ENCODE peak calls at places on chromosomes 1 and 21, in six cellular contexts. L is NCI-H1930, X is choroid plexus epithelial cell, D is GM10248, J is EH, B is Ammon's horn. Z is an unnamed sample.

GRCh38 chr1:211036701-211037494 is 97.0 kb downstream of the KCNH1 start:
- DNase-seq in L (no peak), X (peak), D (no peak), J (peak), B (peak), Z (no peak)

GRCh38 chr1:26748351-26748750 is 39.4 kb upstream of the PIGV start:
- DNase-seq in L (no peak), X (no peak), D (no peak), J (no peak), B (no peak), Z (no peak)

GRCh38 chr21:42651515-42652401 is 1.7 kb upstream of the PDE9A start:
- DNase-seq in L (no peak), X (no peak), D (no peak), J (no peak), B (peak), Z (no peak)

GRCh38 chr1:184597652-184598357 is 156.9 kb downstream of the EDEM3 start:
- DNase-seq in L (no peak), X (peak), D (no peak), J (peak), B (no peak), Z (no peak)

GRCh38 chr21:45393021-45393420 is 11.9 kb upstream of the COL18A1 start:
- DNase-seq in L (no peak), X (no peak), D (no peak), J (no peak), B (no peak), Z (no peak)

GRCh38 chr1:27147842-27148518 is 6.9 kb downstream of the SLC9A1 start:
- DNase-seq in L (no peak), X (no peak), D (no peak), J (no peak), B (no peak), Z (no peak)

GRCh38 chr1:177142791-177143382 is 21.6 kb downstream of the ASTN1 start:
- DNase-seq in L (no peak), X (no peak), D (no peak), J (no peak), B (no peak), Z (no peak)

GRCh38 chr1:89578151-89578550 is 53.5 kb downstream of the LRRC8B start:
- DNase-seq in L (no peak), X (peak), D (no peak), J (no peak), B (no peak), Z (no peak)

GRCh38 chr1:94022471-94023189 is 98.3 kb downstream of the ABCA4 start:
- DNase-seq in L (no peak), X (peak), D (no peak), J (peak), B (no peak), Z (no peak)

GRCh38 chr1:200452850-200453543 is 43.2 kb upstream of the ZNF281 start:
- DNase-seq in L (no peak), X (no peak), D (no peak), J (no peak), B (no peak), Z (no peak)

GRCh38 chr1:90201467-90202358 is 206.8 kb downstream of the ZNF326 start:
- DNase-seq in L (no peak), X (peak), D (no peak), J (peak), B (no peak), Z (no peak)

GRCh38 chr1:65425697-65426096 is 5.2 kb downstream of the LEPR start:
- DNase-seq in L (no peak), X (peak), D (no peak), J (peak), B (no peak), Z (no peak)

GRCh38 chr1:14142397-14143095 is 442.6 kb downstream of the PRDM2 start:
- DNase-seq in L (no peak), X (peak), D (no peak), J (no peak), B (peak), Z (no peak)

GRCh38 chr21:46325073-46325912 is 1.3 kb downstream of the PCNT start:
- DNase-seq in L (peak), X (peak), D (peak), J (peak), B (peak), Z (no peak)

GRCh38 chr21:37742532-37742931 is 173.7 kb downstream of the KCNJ6 start:
- DNase-seq in L (no peak), X (peak), D (no peak), J (peak), B (no peak), Z (no peak)

GRCh38 chr1:30777060-30777905 is 19.7 kb upstream of the LAPTM5 start:
- DNase-seq in L (no peak), X (no peak), D (no peak), J (no peak), B (no peak), Z (no peak)

GRCh38 chr1:4778056-4778455 is 123.6 kb downstream of the AJAP1 start:
- DNase-seq in L (peak), X (no peak), D (no peak), J (peak), B (peak), Z (no peak)

GRCh38 chr1:17441265-17441992 is 2.0 kb upstream of the RCC2 start:
- DNase-seq in L (peak), X (peak), D (no peak), J (peak), B (no peak), Z (no peak)

GRCh38 chr1:233721003-233721595 is 107.2 kb downstream of the KCNK1 start:
- DNase-seq in L (no peak), X (no peak), D (no peak), J (no peak), B (no peak), Z (no peak)

GRCh38 chr1:74771913-74772515 is 39.1 kb downstream of the TYW3 start:
- DNase-seq in L (peak), X (peak), D (peak), J (peak), B (peak), Z (peak)

GRCh38 chr1:3888301-3888700 is 11.8 kb downstream of the C1orf174 start:
- DNase-seq in L (no peak), X (no peak), D (no peak), J (no peak), B (no peak), Z (no peak)

GRCh38 chr1:212504171-212504803 is 71.6 kb downstream of the NENF start:
- DNase-seq in L (no peak), X (no peak), D (no peak), J (no peak), B (no peak), Z (no peak)

GRCh38 chr21:26443867-26444266 is 129.2 kb downstream of the CYYR1 start:
- DNase-seq in L (no peak), X (no peak), D (no peak), J (peak), B (no peak), Z (no peak)

GRCh38 chr1:81549588-81550127 is 251.1 kb upstream of the ADGRL2 start:
- DNase-seq in L (no peak), X (peak), D (peak), J (peak), B (peak), Z (no peak)

GRCh38 chr1:6385673-6386191 is 7.8 kb downstream of the ACOT7 start:
- DNase-seq in L (no peak), X (peak), D (no peak), J (peak), B (peak), Z (no peak)

GRCh38 chr1:9749361-9749760 is 74.4 kb downstream of the CLSTN1 start:
- DNase-seq in L (no peak), X (no peak), D (no peak), J (no peak), B (no peak), Z (no peak)

GRCh38 chr1:197590687-197591086 is 184.6 kb downstream of the DENND1B start:
- DNase-seq in L (no peak), X (no peak), D (no peak), J (no peak), B (no peak), Z (no peak)

GRCh38 chr21:42373181-42373907 is 7.0 kb upstream of the TFF1 start:
- DNase-seq in L (no peak), X (no peak), D (no peak), J (no peak), B (no peak), Z (no peak)

GRCh38 chr21:45559216-45560105 is 17.2 kb upstream of the SLC19A1 start:
- DNase-seq in L (no peak), X (no peak), D (no peak), J (no peak), B (no peak), Z (no peak)